ENCODE peak calls at places on chromosome 9, in four cellular contexts. One of them, this sample, is unnamed.

GRCh38 chr9:110152704-110153374 is 55.1 kb downstream of the C9orf152 start:
- DNase-seq in choroid plexus epithelial cell: peak; percentile 73
- DNase-seq in epithelial cell of esophagus: peak; percentile 69
- DNase-seq in bronchial epithelial cell: peak; percentile 61
- DNase-seq in this sample: no peak

GRCh38 chr9:81086421-81086820 is 602.9 kb downstream of the TLE1 start:
- DNase-seq in epithelial cell of esophagus: no peak
- DNase-seq in bronchial epithelial cell: no peak
- DNase-seq in choroid plexus epithelial cell: no peak
- DNase-seq in this sample: no peak

GRCh38 chr9:3794005-3794404 is 268.2 kb upstream of the RFX3 start:
- DNase-seq in choroid plexus epithelial cell: peak; percentile 62
- DNase-seq in bronchial epithelial cell: peak; percentile 28
- DNase-seq in epithelial cell of esophagus: peak; percentile 44
- DNase-seq in this sample: no peak

GRCh38 chr9:137007060-137007815 is 10.9 kb upstream of the CLIC3 start:
- DNase-seq in epithelial cell of esophagus: no peak
- DNase-seq in bronchial epithelial cell: no peak
- DNase-seq in choroid plexus epithelial cell: peak; percentile 58
- DNase-seq in this sample: no peak

GRCh38 chr9:99385215-99385614 is 163.1 kb downstream of the SEC61B start:
- DNase-seq in bronchial epithelial cell: no peak
- DNase-seq in choroid plexus epithelial cell: no peak
- DNase-seq in epithelial cell of esophagus: no peak
- DNase-seq in this sample: no peak

GRCh38 chr9:7186175-7186574 is 428.4 kb downstream of the KDM4C start:
- DNase-seq in choroid plexus epithelial cell: peak; percentile 65
- DNase-seq in epithelial cell of esophagus: peak; percentile 15
- DNase-seq in bronchial epithelial cell: no peak
- DNase-seq in this sample: no peak

GRCh38 chr9:5629312-5630037 is 568 bp downstream of the RIC1 start:
- DNase-seq in bronchial epithelial cell: peak; percentile 42
- DNase-seq in epithelial cell of esophagus: peak; percentile 62
- DNase-seq in choroid plexus epithelial cell: peak; percentile 38
- DNase-seq in this sample: peak; percentile 83

GRCh38 chr9:98986866-98987653 is 43.4 kb downstream of the COL15A1 start:
- DNase-seq in epithelial cell of esophagus: no peak
- DNase-seq in choroid plexus epithelial cell: no peak
- DNase-seq in bronchial epithelial cell: no peak
- DNase-seq in this sample: no peak

GRCh38 chr9:106921341-106921899 is 58.5 kb downstream of the ZNF462 start:
- DNase-seq in choroid plexus epithelial cell: peak; percentile 92
- DNase-seq in epithelial cell of esophagus: peak; percentile 11
- DNase-seq in bronchial epithelial cell: peak; percentile 24
- DNase-seq in this sample: no peak

GRCh38 chr9:5002811-5003210 is 17.7 kb downstream of the JAK2 start:
- DNase-seq in bronchial epithelial cell: no peak
- DNase-seq in choroid plexus epithelial cell: peak; percentile 13
- DNase-seq in epithelial cell of esophagus: no peak
- DNase-seq in this sample: no peak

GRCh38 chr9:121317737-121318630 is 50.0 kb downstream of the GSN start:
- DNase-seq in bronchial epithelial cell: no peak
- DNase-seq in choroid plexus epithelial cell: no peak
- DNase-seq in epithelial cell of esophagus: no peak
- DNase-seq in this sample: peak; percentile 78

GRCh38 chr9:136089697-136090045 is 5.4 kb downstream of the NACC2 start:
- DNase-seq in choroid plexus epithelial cell: peak; percentile 61
- DNase-seq in bronchial epithelial cell: peak; percentile 17
- DNase-seq in epithelial cell of esophagus: no peak
- DNase-seq in this sample: no peak

GRCh38 chr9:23821400-23822181 is 4.4 kb downstream of the ELAVL2 start:
- DNase-seq in epithelial cell of esophagus: peak; percentile 69
- DNase-seq in choroid plexus epithelial cell: no peak
- DNase-seq in bronchial epithelial cell: no peak
- DNase-seq in this sample: no peak

GRCh38 chr9:82997471-82998140 is 65.3 kb downstream of the RASEF start:
- DNase-seq in choroid plexus epithelial cell: no peak
- DNase-seq in bronchial epithelial cell: peak; percentile 56
- DNase-seq in epithelial cell of esophagus: peak; percentile 10
- DNase-seq in this sample: no peak

GRCh38 chr9:135332979-135333748 is 146.4 kb upstream of the PPP1R26 start:
- DNase-seq in bronchial epithelial cell: no peak
- DNase-seq in choroid plexus epithelial cell: no peak
- DNase-seq in epithelial cell of esophagus: no peak
- DNase-seq in this sample: peak; percentile 49

GRCh38 chr9:70410368-70410767 is 4.1 kb downstream of the KLF9 start:
- DNase-seq in bronchial epithelial cell: no peak
- DNase-seq in epithelial cell of esophagus: peak; percentile 21
- DNase-seq in choroid plexus epithelial cell: peak; percentile 64
- DNase-seq in this sample: no peak

GRCh38 chr9:131885144-131885609 is 145.3 kb upstream of the RAPGEF1 start:
- DNase-seq in choroid plexus epithelial cell: no peak
- DNase-seq in epithelial cell of esophagus: no peak
- DNase-seq in bronchial epithelial cell: no peak
- DNase-seq in this sample: no peak

GRCh38 chr9:110440796-110441195 is 103.1 kb upstream of the TXNDC8 start:
- DNase-seq in bronchial epithelial cell: no peak
- DNase-seq in choroid plexus epithelial cell: no peak
- DNase-seq in epithelial cell of esophagus: no peak
- DNase-seq in this sample: no peak

GRCh38 chr9:132481467-132481866 is 71.5 kb downstream of the CFAP77 start:
- DNase-seq in choroid plexus epithelial cell: no peak
- DNase-seq in epithelial cell of esophagus: no peak
- DNase-seq in bronchial epithelial cell: no peak
- DNase-seq in this sample: no peak

GRCh38 chr9:126558051-126558665 is 55.6 kb upstream of the LMX1B start:
- DNase-seq in bronchial epithelial cell: peak; percentile 49
- DNase-seq in epithelial cell of esophagus: peak; percentile 63
- DNase-seq in choroid plexus epithelial cell: peak; percentile 51
- DNase-seq in this sample: no peak

GRCh38 chr9:124321935-124322334 is 64.2 kb downstream of the NEK6 start:
- DNase-seq in choroid plexus epithelial cell: no peak
- DNase-seq in bronchial epithelial cell: no peak
- DNase-seq in epithelial cell of esophagus: no peak
- DNase-seq in this sample: no peak

GRCh38 chr9:99411068-99411467 is 189.0 kb downstream of the SEC61B start:
- DNase-seq in choroid plexus epithelial cell: peak; percentile 45
- DNase-seq in epithelial cell of esophagus: peak; percentile 63
- DNase-seq in bronchial epithelial cell: peak; percentile 48
- DNase-seq in this sample: no peak

GRCh38 chr9:116466289-116467012 is 220.7 kb upstream of the TRIM32 start:
- DNase-seq in choroid plexus epithelial cell: no peak
- DNase-seq in epithelial cell of esophagus: no peak
- DNase-seq in bronchial epithelial cell: no peak
- DNase-seq in this sample: no peak

GRCh38 chr9:26357803-26358339 is 534.7 kb downstream of the CAAP1 start:
- DNase-seq in epithelial cell of esophagus: no peak
- DNase-seq in choroid plexus epithelial cell: no peak
- DNase-seq in bronchial epithelial cell: no peak
- DNase-seq in this sample: no peak

GRCh38 chr9:14428781-14429230 is 114.9 kb upstream of the NFIB start:
- DNase-seq in choroid plexus epithelial cell: peak; percentile 86
- DNase-seq in epithelial cell of esophagus: peak; percentile 69
- DNase-seq in bronchial epithelial cell: peak; percentile 41
- DNase-seq in this sample: peak; percentile 79

GRCh38 chr9:84123648-84124406 is 143.2 kb downstream of the RMI1 start:
- DNase-seq in epithelial cell of esophagus: no peak
- DNase-seq in choroid plexus epithelial cell: no peak
- DNase-seq in bronchial epithelial cell: no peak
- DNase-seq in this sample: no peak

GRCh38 chr9:105425817-105426433 is 21.9 kb upstream of the FSD1L start:
- DNase-seq in bronchial epithelial cell: peak; percentile 39
- DNase-seq in choroid plexus epithelial cell: peak; percentile 64
- DNase-seq in epithelial cell of esophagus: peak; percentile 38
- DNase-seq in this sample: no peak

GRCh38 chr9:4933177-4933576 is 51.9 kb upstream of the JAK2 start:
- DNase-seq in choroid plexus epithelial cell: peak; percentile 56
- DNase-seq in bronchial epithelial cell: peak; percentile 99
- DNase-seq in epithelial cell of esophagus: peak; percentile 98
- DNase-seq in this sample: no peak

GRCh38 chr9:104858271-104858670 is 69.7 kb downstream of the ABCA1 start:
- DNase-seq in epithelial cell of esophagus: peak; percentile 76
- DNase-seq in choroid plexus epithelial cell: no peak
- DNase-seq in bronchial epithelial cell: peak; percentile 83
- DNase-seq in this sample: no peak

GRCh38 chr9:95025213-95026170 is 292.0 kb downstream of the FANCC start:
- DNase-seq in choroid plexus epithelial cell: peak; percentile 95
- DNase-seq in bronchial epithelial cell: no peak
- DNase-seq in epithelial cell of esophagus: no peak
- DNase-seq in this sample: no peak

GRCh38 chr9:95027914-95028854 is 289.3 kb downstream of the FANCC start:
- DNase-seq in bronchial epithelial cell: peak; percentile 53
- DNase-seq in epithelial cell of esophagus: no peak
- DNase-seq in choroid plexus epithelial cell: no peak
- DNase-seq in this sample: no peak

GRCh38 chr9:95021166-95021886 is 294.8 kb downstream of the AOPEP start:
- DNase-seq in bronchial epithelial cell: peak; percentile 75
- DNase-seq in epithelial cell of esophagus: peak; percentile 58
- DNase-seq in choroid plexus epithelial cell: no peak
- DNase-seq in this sample: no peak

GRCh38 chr9:95023217-95024003 is 294.1 kb downstream of the FANCC start:
- DNase-seq in choroid plexus epithelial cell: peak; percentile 82
- DNase-seq in bronchial epithelial cell: peak; percentile 93
- DNase-seq in epithelial cell of esophagus: peak; percentile 84
- DNase-seq in this sample: no peak

DNA sequence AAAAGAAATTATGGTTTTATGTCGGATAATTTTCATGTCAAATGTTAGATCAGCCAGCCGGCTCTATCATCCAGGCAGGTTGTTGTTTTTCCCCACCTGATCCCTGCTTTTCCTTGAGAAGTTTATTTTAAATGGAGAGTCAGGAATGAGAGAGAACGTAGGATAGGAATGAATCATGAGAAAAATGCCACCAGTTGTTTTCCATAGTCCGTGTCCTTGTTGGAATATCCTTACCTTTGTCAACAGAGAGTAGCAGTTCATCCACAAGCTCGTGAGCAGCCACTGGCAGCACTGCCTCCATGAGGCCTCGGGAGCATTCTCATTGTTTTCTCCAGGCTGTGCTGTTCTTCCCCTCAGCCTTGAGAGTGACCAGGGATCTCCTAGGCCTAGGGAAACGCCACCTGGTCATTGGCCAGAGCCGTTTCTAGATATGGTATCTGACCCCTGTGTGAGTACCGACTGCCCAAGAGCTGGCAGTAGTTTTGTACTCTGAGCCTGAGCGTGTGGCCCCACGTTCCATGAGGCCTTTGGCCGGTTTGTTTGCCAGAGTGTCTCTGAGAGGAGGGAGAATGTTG is 293.3 kb downstream of the FANCC start:
- DNase-seq in bronchial epithelial cell: no peak
- DNase-seq in choroid plexus epithelial cell: no peak
- DNase-seq in epithelial cell of esophagus: no peak
- DNase-seq in this sample: no peak
- TF ChIP-seq CTCF in bronchial epithelial cell: no peak
- TF ChIP-seq CTCF in choroid plexus epithelial cell: peak; percentile 27
- TF ChIP-seq CTCF in epithelial cell of esophagus: no peak
- TF ChIP-seq CTCF in this sample: no peak

GRCh38 chr9:21549890-21550289 is 67.8 kb upstream of the IFNE start:
- DNase-seq in epithelial cell of esophagus: no peak
- DNase-seq in choroid plexus epithelial cell: no peak
- DNase-seq in bronchial epithelial cell: no peak
- DNase-seq in this sample: no peak
- TF ChIP-seq CTCF in epithelial cell of esophagus: no peak
- TF ChIP-seq CTCF in choroid plexus epithelial cell: no peak
- TF ChIP-seq CTCF in bronchial epithelial cell: no peak
- TF ChIP-seq CTCF in this sample: no peak

GRCh38 chr9:928363-929042 is 48.0 kb upstream of the DMRT3 start:
- DNase-seq in bronchial epithelial cell: peak; percentile 21
- DNase-seq in choroid plexus epithelial cell: no peak
- DNase-seq in epithelial cell of esophagus: peak; percentile 33
- DNase-seq in this sample: no peak
- TF ChIP-seq CTCF in bronchial epithelial cell: peak; percentile 59
- TF ChIP-seq CTCF in choroid plexus epithelial cell: peak; percentile 17
- TF ChIP-seq CTCF in epithelial cell of esophagus: peak; percentile 54
- TF ChIP-seq CTCF in this sample: no peak

GRCh38 chr9:90974643-90975245 is 173.1 kb downstream of the SYK start:
- DNase-seq in bronchial epithelial cell: no peak
- DNase-seq in epithelial cell of esophagus: peak; percentile 63
- DNase-seq in choroid plexus epithelial cell: no peak
- DNase-seq in this sample: no peak
- TF ChIP-seq CTCF in bronchial epithelial cell: no peak
- TF ChIP-seq CTCF in epithelial cell of esophagus: no peak
- TF ChIP-seq CTCF in choroid plexus epithelial cell: no peak
- TF ChIP-seq CTCF in this sample: no peak

DNA sequence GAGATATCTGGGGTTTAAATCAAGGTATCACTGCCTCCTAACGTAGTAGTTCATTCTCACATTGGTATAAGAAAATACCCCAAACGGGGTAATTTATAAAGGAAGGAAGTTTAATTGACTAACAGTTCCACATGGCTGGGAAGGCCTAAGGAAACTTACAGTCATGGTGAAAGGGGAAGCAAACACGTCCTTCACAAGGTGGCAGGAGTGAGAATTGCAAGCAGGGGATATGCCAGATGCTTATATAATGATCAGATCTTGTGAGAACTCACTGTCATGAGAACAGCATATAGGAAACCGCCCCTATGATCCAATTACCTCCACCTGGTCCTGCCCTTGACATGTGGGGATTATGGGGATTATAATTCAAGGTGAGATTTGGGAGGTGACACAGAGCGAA is 1280.2 kb upstream of the C9orf72 start:
- DNase-seq in epithelial cell of esophagus: no peak
- DNase-seq in choroid plexus epithelial cell: no peak
- DNase-seq in bronchial epithelial cell: no peak
- DNase-seq in this sample: no peak
- TF ChIP-seq CTCF in epithelial cell of esophagus: peak; percentile 7
- TF ChIP-seq CTCF in choroid plexus epithelial cell: no peak
- TF ChIP-seq CTCF in bronchial epithelial cell: no peak
- TF ChIP-seq CTCF in this sample: no peak

DNA sequence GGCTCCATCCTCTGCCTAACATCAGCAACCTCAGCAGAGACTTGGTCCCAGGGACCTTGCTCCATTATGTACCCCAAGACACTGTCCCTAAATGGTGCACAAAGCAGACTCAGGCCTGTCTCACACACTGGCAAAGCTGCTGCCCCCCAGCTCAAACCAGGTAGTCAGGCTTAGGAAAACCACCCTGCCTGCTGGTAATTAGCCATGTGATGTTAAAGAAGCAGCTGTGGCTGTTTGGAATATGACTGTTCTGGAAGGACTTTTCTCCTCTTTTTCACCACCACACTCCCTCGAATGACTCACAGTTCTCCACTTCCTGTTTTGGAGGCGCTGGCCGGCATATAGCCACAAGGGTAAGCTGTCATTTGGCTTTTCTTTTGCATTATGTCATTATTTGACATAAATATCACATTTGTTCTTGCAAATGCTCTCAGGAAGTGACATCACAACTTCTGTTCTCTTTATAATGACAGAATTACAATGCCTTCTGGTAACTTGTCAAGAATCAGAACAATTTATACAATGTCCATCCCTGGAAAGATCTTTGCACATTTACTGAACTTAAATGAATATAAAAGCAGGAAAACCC is 113.9 kb downstream of the SUSD1 start:
- DNase-seq in bronchial epithelial cell: peak; percentile 96
- DNase-seq in choroid plexus epithelial cell: peak; percentile 98
- DNase-seq in epithelial cell of esophagus: peak; percentile 96
- DNase-seq in this sample: no peak
- TF ChIP-seq CTCF in bronchial epithelial cell: no peak
- TF ChIP-seq CTCF in choroid plexus epithelial cell: no peak
- TF ChIP-seq CTCF in epithelial cell of esophagus: peak; percentile 15
- TF ChIP-seq CTCF in this sample: no peak

GRCh38 chr9:130408669-130409068 is 36.1 kb upstream of the ASS1 start:
- DNase-seq in choroid plexus epithelial cell: no peak
- DNase-seq in bronchial epithelial cell: no peak
- DNase-seq in epithelial cell of esophagus: no peak
- DNase-seq in this sample: no peak
- TF ChIP-seq CTCF in choroid plexus epithelial cell: no peak
- TF ChIP-seq CTCF in bronchial epithelial cell: no peak
- TF ChIP-seq CTCF in epithelial cell of esophagus: no peak
- TF ChIP-seq CTCF in this sample: no peak

This sample was measured in coronary artery.